ENCODE peak calls at places on chromosomes 6 and 20, in ten cellular contexts. U is HCT116, K is AG04449, F is occipital lobe, V is RCC 7860, Y is NCI-H460, W is RPMI8226, I is MM.1S, B is ovary, Z is fibroblast of the conjunctiva. R is an unnamed sample.

GRCh38 chr20:15702161-15702560 is 871.1 kb downstream of the KIF16B start:
- DNase-seq in U (no peak), K (peak; percentile 33), F (no peak), V (no peak), Y (no peak), W (no peak), I (no peak), B (no peak), Z (no peak), R (no peak)

GRCh38 chr20:24911461-24911860 is 37.6 kb upstream of the CST7 start:
- DNase-seq in U (no peak), K (no peak), F (no peak), V (no peak), Y (no peak), W (no peak), I (no peak), B (no peak), Z (no peak), R (no peak)

GRCh38 chr20:63977392-63978276 is 1.8 kb downstream of the SAMD10 start:
- DNase-seq in U (no peak), K (no peak), F (no peak), V (peak; percentile 89), Y (no peak), W (no peak), I (no peak), B (no peak), Z (peak; percentile 33), R (peak; percentile 66)

GRCh38 chr6:41673704-41674000 is 35.4 kb downstream of the MDFI start:
- DNase-seq in U (no peak), K (no peak), F (no peak), V (no peak), Y (no peak), W (no peak), I (no peak), B (no peak), Z (no peak), R (no peak)

GRCh38 chr6:25312703-25313102 is 33.5 kb downstream of the CARMIL1 start:
- DNase-seq in U (peak; percentile 13), K (no peak), F (no peak), V (peak; percentile 23), Y (no peak), W (peak; percentile 15), I (no peak), B (no peak), Z (peak; percentile 43), R (peak; percentile 64)

GRCh38 chr6:54060286-54060685 is 51.0 kb upstream of the MLIP start:
- DNase-seq in U (no peak), K (peak; percentile 19), F (no peak), V (no peak), Y (peak; percentile 96), W (no peak), I (no peak), B (no peak), Z (no peak), R (peak; percentile 90)

GRCh38 chr6:27133281-27134227 is 113.9 kb upstream of the PRSS16 start:
- DNase-seq in U (peak; percentile 69), K (no peak), F (no peak), V (peak; percentile 68), Y (no peak), W (peak; percentile 91), I (peak; percentile 85), B (no peak), Z (no peak), R (no peak)

GRCh38 chr6:50240986-50241385 is 191.3 kb upstream of the DEFB112 start:
- DNase-seq in U (no peak), K (no peak), F (no peak), V (no peak), Y (no peak), W (no peak), I (no peak), B (no peak), Z (no peak), R (no peak)

GRCh38 chr20:59253779-59254319 is 46.6 kb upstream of the EDN3 start:
- DNase-seq in U (no peak), K (no peak), F (no peak), V (no peak), Y (peak; percentile 29), W (no peak), I (peak; percentile 8), B (no peak), Z (no peak), R (no peak)

GRCh38 chr6:109687271-109687721 is 3.7 kb downstream of the AK9 start:
- DNase-seq in U (no peak), K (peak; percentile 70), F (peak; percentile 30), V (peak; percentile 72), Y (no peak), W (no peak), I (no peak), B (no peak), Z (peak; percentile 91), R (peak; percentile 88)

GRCh38 chr6:166757226-166758135 is 130.4 kb upstream of the RPS6KA2 start:
- DNase-seq in U (no peak), K (no peak), F (peak; percentile 16), V (no peak), Y (no peak), W (peak; percentile 32), I (no peak), B (peak; percentile 36), Z (no peak), R (no peak)

GRCh38 chr6:34093854-34094430 is 51.9 kb downstream of the GRM4 start:
- DNase-seq in U (no peak), K (no peak), F (no peak), V (no peak), Y (no peak), W (peak; percentile 48), I (no peak), B (no peak), Z (no peak), R (no peak)

GRCh38 chr6:54879188-54879985 is 32.8 kb downstream of the FAM83B start:
- DNase-seq in U (no peak), K (no peak), F (no peak), V (no peak), Y (no peak), W (no peak), I (no peak), B (no peak), Z (no peak), R (peak; percentile 25)

GRCh38 chr20:12963456-12963855 is 45.3 kb upstream of the SPTLC3 start:
- DNase-seq in U (no peak), K (no peak), F (no peak), V (no peak), Y (no peak), W (no peak), I (no peak), B (no peak), Z (no peak), R (no peak)

GRCh38 chr6:122753688-122754056 is 25.8 kb upstream of the FABP7 start:
- DNase-seq in U (no peak), K (no peak), F (no peak), V (no peak), Y (no peak), W (no peak), I (no peak), B (no peak), Z (no peak), R (no peak)

GRCh38 chr6:169249057-169249456 is 4.6 kb downstream of the THBS2 start:
- DNase-seq in U (no peak), K (no peak), F (no peak), V (no peak), Y (no peak), W (no peak), I (no peak), B (peak; percentile 30), Z (no peak), R (no peak)

GRCh38 chr20:3923818-3924217 is 34.6 kb downstream of the PANK2 start:
- DNase-seq in U (no peak), K (no peak), F (peak; percentile 47), V (no peak), Y (no peak), W (no peak), I (no peak), B (no peak), Z (no peak), R (no peak)

GRCh38 chr20:36285746-36286447 is 20.2 kb upstream of the DLGAP4 start:
- DNase-seq in U (no peak), K (no peak), F (no peak), V (no peak), Y (no peak), W (no peak), I (no peak), B (no peak), Z (no peak), R (no peak)

GRCh38 chr20:1881240-1881835 is 13.9 kb upstream of the SIRPA start:
- DNase-seq in U (no peak), K (no peak), F (no peak), V (no peak), Y (no peak), W (no peak), I (no peak), B (no peak), Z (no peak), R (no peak)

GRCh38 chr6:19210849-19211590 is 626.1 kb upstream of the ID4 start:
- DNase-seq in U (no peak), K (no peak), F (no peak), V (no peak), Y (no peak), W (peak; percentile 64), I (no peak), B (no peak), Z (no peak), R (no peak)

GRCh38 chr20:56400001-56400640 is 7.7 kb downstream of the CSTF1 start:
- DNase-seq in U (peak; percentile 51), K (no peak), F (peak; percentile 5), V (peak; percentile 27), Y (peak; percentile 45), W (peak; percentile 71), I (peak; percentile 66), B (no peak), Z (peak; percentile 67), R (peak; percentile 9)

GRCh38 chr20:47421076-47421475 is 64.6 kb upstream of the ZMYND8 start:
- DNase-seq in U (no peak), K (no peak), F (no peak), V (no peak), Y (no peak), W (no peak), I (no peak), B (no peak), Z (no peak), R (no peak)

GRCh38 chr6:32941412-32941784 is 570 bp upstream of the HLA-DMB start:
- DNase-seq in U (no peak), K (no peak), F (no peak), V (peak; percentile 63), Y (no peak), W (no peak), I (peak; percentile 26), B (no peak), Z (no peak), R (no peak)

GRCh38 chr6:132929141-132929540 is 114.8 kb downstream of the RPS12 start:
- DNase-seq in U (no peak), K (no peak), F (no peak), V (no peak), Y (no peak), W (no peak), I (no peak), B (no peak), Z (no peak), R (no peak)

GRCh38 chr6:157116420-157116819 is 206.9 kb downstream of the TMEM242 start:
- DNase-seq in U (no peak), K (no peak), F (no peak), V (no peak), Y (no peak), W (no peak), I (no peak), B (no peak), Z (no peak), R (no peak)

GRCh38 chr6:104630522-104630921 is 229.2 kb downstream of the HACE1 start:
- DNase-seq in U (no peak), K (no peak), F (no peak), V (no peak), Y (no peak), W (no peak), I (no peak), B (no peak), Z (no peak), R (no peak)